ENCODE peak calls at places on chromosomes 13 and 19, in six cellular contexts. One of them, this sample, is unnamed.

GRCh38 chr13:112117955-112118302 is 51.0 kb downstream of the SOX1 start:
- DNase-seq in hippocampal formation: no peak
- DNase-seq in ACHN: no peak
- DNase-seq in endodermal cell: no peak
- DNase-seq in pulmonary artery endothelial cell: no peak
- DNase-seq in cardiac muscle cell: no peak
- DNase-seq in this sample: no peak

GRCh38 chr19:56884481-56884880 is 44.0 kb upstream of the PEG3 start:
- DNase-seq in ACHN: no peak
- DNase-seq in hippocampal formation: no peak
- DNase-seq in cardiac muscle cell: no peak
- DNase-seq in endodermal cell: no peak
- DNase-seq in pulmonary artery endothelial cell: no peak
- DNase-seq in this sample: no peak

GRCh38 chr13:68152414-68152813 is 922.3 kb upstream of the PCDH9 start:
- DNase-seq in pulmonary artery endothelial cell: no peak
- DNase-seq in cardiac muscle cell: no peak
- DNase-seq in endodermal cell: no peak
- DNase-seq in hippocampal formation: no peak
- DNase-seq in ACHN: no peak
- DNase-seq in this sample: no peak

GRCh38 chr13:62212246-62212645 is 796.6 kb upstream of the PCDH20 start:
- DNase-seq in ACHN: no peak
- DNase-seq in endodermal cell: peak; percentile 59
- DNase-seq in hippocampal formation: no peak
- DNase-seq in cardiac muscle cell: no peak
- DNase-seq in pulmonary artery endothelial cell: no peak
- DNase-seq in this sample: no peak

GRCh38 chr19:872266-872951 is 12.9 kb downstream of the CFD start:
- DNase-seq in hippocampal formation: no peak
- DNase-seq in cardiac muscle cell: peak; percentile 53
- DNase-seq in ACHN: no peak
- DNase-seq in endodermal cell: peak; percentile 88
- DNase-seq in pulmonary artery endothelial cell: no peak
- DNase-seq in this sample: peak; percentile 39

GRCh38 chr19:44476559-44477408 is 23.5 kb downstream of the ZNF180 start:
- DNase-seq in hippocampal formation: no peak
- DNase-seq in pulmonary artery endothelial cell: no peak
- DNase-seq in endodermal cell: no peak
- DNase-seq in ACHN: peak; percentile 14
- DNase-seq in cardiac muscle cell: peak; percentile 6
- DNase-seq in this sample: no peak

GRCh38 chr13:91155512-91156114 is 191.9 kb upstream of the MIR17HG start:
- DNase-seq in ACHN: no peak
- DNase-seq in hippocampal formation: no peak
- DNase-seq in cardiac muscle cell: no peak
- DNase-seq in pulmonary artery endothelial cell: no peak
- DNase-seq in endodermal cell: peak; percentile 48
- DNase-seq in this sample: no peak

GRCh38 chr13:93775507-93776108 is 549.0 kb downstream of the GPC6 start:
- DNase-seq in cardiac muscle cell: no peak
- DNase-seq in hippocampal formation: no peak
- DNase-seq in endodermal cell: no peak
- DNase-seq in ACHN: peak; percentile 25
- DNase-seq in pulmonary artery endothelial cell: no peak
- DNase-seq in this sample: no peak

GRCh38 chr19:44820648-44821609 is 12.0 kb downstream of the BCAM start:
- DNase-seq in ACHN: no peak
- DNase-seq in endodermal cell: no peak
- DNase-seq in cardiac muscle cell: peak; percentile 87
- DNase-seq in pulmonary artery endothelial cell: no peak
- DNase-seq in hippocampal formation: no peak
- DNase-seq in this sample: no peak

GRCh38 chr19:51141181-51141580 is 920 bp upstream of the SIGLEC7 start:
- DNase-seq in ACHN: no peak
- DNase-seq in cardiac muscle cell: no peak
- DNase-seq in hippocampal formation: no peak
- DNase-seq in endodermal cell: peak; percentile 20
- DNase-seq in pulmonary artery endothelial cell: no peak
- DNase-seq in this sample: no peak

GRCh38 chr19:29120471-29120870 is 92.5 kb downstream of the UQCRFS1 start:
- DNase-seq in endodermal cell: no peak
- DNase-seq in hippocampal formation: no peak
- DNase-seq in ACHN: no peak
- DNase-seq in pulmonary artery endothelial cell: no peak
- DNase-seq in cardiac muscle cell: no peak
- DNase-seq in this sample: no peak

GRCh38 chr13:94239135-94239534 is 240.3 kb downstream of the DCT start:
- DNase-seq in ACHN: peak; percentile 39
- DNase-seq in pulmonary artery endothelial cell: no peak
- DNase-seq in endodermal cell: no peak
- DNase-seq in cardiac muscle cell: no peak
- DNase-seq in hippocampal formation: no peak
- DNase-seq in this sample: no peak

GRCh38 chr13:79482271-79482970 is 1.5 kb downstream of the NDFIP2 start:
- DNase-seq in cardiac muscle cell: no peak
- DNase-seq in pulmonary artery endothelial cell: no peak
- DNase-seq in ACHN: peak; percentile 32
- DNase-seq in endodermal cell: no peak
- DNase-seq in hippocampal formation: no peak
- DNase-seq in this sample: no peak

GRCh38 chr13:27038323-27038722 is 133.3 kb downstream of the USP12 start:
- DNase-seq in cardiac muscle cell: no peak
- DNase-seq in hippocampal formation: no peak
- DNase-seq in pulmonary artery endothelial cell: peak; percentile 27
- DNase-seq in endodermal cell: no peak
- DNase-seq in ACHN: peak; percentile 25
- DNase-seq in this sample: no peak

GRCh38 chr13:66665991-66666390 is 564.1 kb downstream of the PCDH9 start:
- DNase-seq in cardiac muscle cell: peak; percentile 45
- DNase-seq in ACHN: peak; percentile 92
- DNase-seq in pulmonary artery endothelial cell: no peak
- DNase-seq in hippocampal formation: peak; percentile 33
- DNase-seq in endodermal cell: peak; percentile 63
- DNase-seq in this sample: no peak

GRCh38 chr19:13149628-13150186 is 468 bp downstream of the STX10 start:
- DNase-seq in hippocampal formation: no peak
- DNase-seq in ACHN: peak; percentile 38
- DNase-seq in cardiac muscle cell: peak; percentile 72
- DNase-seq in pulmonary artery endothelial cell: no peak
- DNase-seq in endodermal cell: peak; percentile 81
- DNase-seq in this sample: no peak

GRCh38 chr13:43374621-43375020 is 351.2 kb downstream of the DNAJC15 start:
- DNase-seq in cardiac muscle cell: no peak
- DNase-seq in ACHN: no peak
- DNase-seq in endodermal cell: no peak
- DNase-seq in pulmonary artery endothelial cell: no peak
- DNase-seq in hippocampal formation: no peak
- DNase-seq in this sample: no peak

GRCh38 chr13:32362574-32362973 is 47.3 kb downstream of the BRCA2 start:
- DNase-seq in ACHN: no peak
- DNase-seq in endodermal cell: no peak
- DNase-seq in pulmonary artery endothelial cell: no peak
- DNase-seq in cardiac muscle cell: no peak
- DNase-seq in hippocampal formation: no peak
- DNase-seq in this sample: no peak

GRCh38 chr19:40190891-40191835 is at the start of gene MAP3K10:
- DNase-seq in endodermal cell: peak; percentile 83
- DNase-seq in hippocampal formation: peak; percentile 75
- DNase-seq in ACHN: peak; percentile 70
- DNase-seq in pulmonary artery endothelial cell: no peak
- DNase-seq in cardiac muscle cell: peak; percentile 79
- DNase-seq in this sample: peak; percentile 20

GRCh38 chr19:50368649-50369570 is 3.5 kb upstream of the NAPSA start:
- DNase-seq in endodermal cell: peak; percentile 95
- DNase-seq in pulmonary artery endothelial cell: no peak
- DNase-seq in ACHN: peak; percentile 85
- DNase-seq in hippocampal formation: peak; percentile 86
- DNase-seq in cardiac muscle cell: peak; percentile 85
- DNase-seq in this sample: no peak

GRCh38 chr13:103272770-103273169 is 206.6 kb upstream of the SLC10A2 start:
- DNase-seq in endodermal cell: no peak
- DNase-seq in cardiac muscle cell: no peak
- DNase-seq in ACHN: no peak
- DNase-seq in pulmonary artery endothelial cell: no peak
- DNase-seq in hippocampal formation: no peak
- DNase-seq in this sample: no peak

GRCh38 chr13:73816702-73817101 is 317.5 kb downstream of the KLF12 start:
- DNase-seq in endodermal cell: no peak
- DNase-seq in cardiac muscle cell: no peak
- DNase-seq in hippocampal formation: no peak
- DNase-seq in pulmonary artery endothelial cell: no peak
- DNase-seq in ACHN: no peak
- DNase-seq in this sample: no peak

GRCh38 chr13:91406619-91407018 is 8.2 kb downstream of the GPC5 start:
- DNase-seq in pulmonary artery endothelial cell: no peak
- DNase-seq in ACHN: peak; percentile 54
- DNase-seq in endodermal cell: peak; percentile 86
- DNase-seq in hippocampal formation: no peak
- DNase-seq in cardiac muscle cell: no peak
- DNase-seq in this sample: no peak

This sample was measured in esophagus squamous epithelium.